ENCODE peak calls at places on chromosomes 3 and 15, in nine cellular contexts. Z is fibroblast of the conjunctiva; Q is AG20443; O is activated naive CD8-positive, alpha-beta T cell treated with anti-CD3 and anti-CD28 coated beads, Interleukin-2, amount 50 U/mL, for 16 hours; C is cortex of kidney; G is NCI-H82; P is colonic mucosa; M is tibial artery; W is NAMALWA. E is an unnamed sample.

GRCh38 chr3:118850687-118851086 is 184.0 kb downstream of the IGSF11 start:
- DNase-seq in G (no peak), Z (no peak), C (no peak), O (no peak), M (no peak), W (no peak), Q (no peak), P (no peak), E (no peak)

GRCh38 chr3:59052803-59053411 is 3.1 kb upstream of the CFAP20DC start:
- DNase-seq in Z (peak), M (no peak), P (peak), G (peak), Q (peak), C (no peak), W (peak), O (no peak), E (peak)

GRCh38 chr15:41494922-41495735 is 1.5 kb downstream of the ITPKA start:
- DNase-seq in M (no peak), G (peak), W (peak), Z (no peak), Q (no peak), O (no peak), C (no peak), P (peak), E (no peak)

GRCh38 chr15:40313531-40314398 is 6.0 kb upstream of the PLCB2 start:
- DNase-seq in M (peak), G (peak), Q (peak), Z (no peak), C (no peak), O (no peak), P (peak), W (peak), E (peak)

GRCh38 chr3:12345141-12345561 is 56.3 kb downstream of the PPARG start:
- DNase-seq in C (no peak), Q (peak), Z (no peak), W (no peak), O (no peak), P (no peak), M (no peak), G (no peak), E (no peak)

GRCh38 chr3:15983693-15984092 is 185.9 kb upstream of the ANKRD28 start:
- DNase-seq in C (no peak), Q (no peak), Z (no peak), O (no peak), G (no peak), M (no peak), W (no peak), P (no peak), E (no peak)

GRCh38 chr3:168585544-168585943 is 489.8 kb upstream of the GOLIM4 start:
- DNase-seq in G (no peak), M (no peak), Q (no peak), P (no peak), O (no peak), W (no peak), C (no peak), Z (no peak), E (peak)

GRCh38 chr15:31162721-31163510 is 61.4 kb upstream of the TRPM1 start:
- DNase-seq in O (no peak), C (no peak), M (no peak), W (no peak), Q (peak), P (no peak), G (no peak), Z (no peak), E (no peak)

GRCh38 chr15:65411470-65412071 is 11.2 kb downstream of the IGDCC4 start:
- DNase-seq in P (no peak), C (no peak), Z (no peak), Q (no peak), W (no peak), G (peak), M (no peak), O (no peak), E (no peak)

GRCh38 chr15:42727740-42728355 is 9.1 kb downstream of the CDAN1 start:
- DNase-seq in P (no peak), C (no peak), Z (no peak), W (no peak), M (no peak), G (no peak), Q (no peak), O (no peak), E (peak)

GRCh38 chr15:99096173-99096893 is 8.5 kb upstream of the SYNM start:
- DNase-seq in M (no peak), P (no peak), C (no peak), W (no peak), Z (no peak), G (no peak), Q (no peak), O (no peak), E (no peak)

GRCh38 chr3:72998489-72998888 is 1.9 kb downstream of the PPP4R2 start:
- DNase-seq in Z (no peak), G (no peak), M (no peak), W (no peak), Q (no peak), O (no peak), P (no peak), C (no peak), E (no peak)

GRCh38 chr3:77668398-77668797 is 628.5 kb downstream of the ROBO2 start:
- DNase-seq in W (no peak), M (no peak), Z (no peak), O (no peak), G (peak), P (no peak), C (no peak), Q (no peak), E (no peak)

GRCh38 chr3:132228923-132229322 is 88.3 kb upstream of the ACP3 start:
- DNase-seq in M (no peak), W (peak), Z (no peak), G (no peak), C (no peak), Q (no peak), P (no peak), O (no peak), E (peak)

GRCh38 chr3:175310046-175310445 is 450.9 kb downstream of the NAALADL2 start:
- DNase-seq in P (no peak), Z (no peak), C (no peak), M (no peak), Q (no peak), W (no peak), G (no peak), O (no peak), E (no peak)

GRCh38 chr3:157398598-157398997 is 38.1 kb upstream of the PTX3 start:
- DNase-seq in C (no peak), W (no peak), Q (no peak), M (no peak), Z (no peak), G (no peak), O (no peak), P (no peak), E (no peak)

GRCh38 chr3:99637381-99638111 is 848 bp upstream of the COL8A1 start:
- DNase-seq in P (no peak), M (peak), Q (peak), Z (peak), O (no peak), C (no peak), G (peak), W (no peak), E (no peak)

GRCh38 chr3:129491794-129492193 is 36.6 kb upstream of the RHO start:
- DNase-seq in Q (no peak), W (no peak), G (no peak), C (no peak), P (no peak), O (no peak), Z (peak), M (no peak), E (no peak)

GRCh38 chr15:38996111-38996541 is 431.5 kb upstream of the RASGRP1 start:
- DNase-seq in M (no peak), O (no peak), P (no peak), Z (peak), Q (peak), C (no peak), W (no peak), G (no peak), E (no peak)

GRCh38 chr3:130508970-130509369 is 8.0 kb upstream of the COL6A6 start:
- DNase-seq in O (no peak), Z (no peak), W (no peak), P (peak), G (peak), Q (peak), C (no peak), M (no peak), E (no peak)

GRCh38 chr15:64883997-64884511 is 27.6 kb upstream of the ANKDD1A start:
- DNase-seq in M (peak), C (no peak), W (no peak), Z (no peak), O (peak), G (peak), P (peak), Q (peak), E (peak)

GRCh38 chr15:22866066-22866465 is 27.6 kb downstream of the NIPA2 start:
- DNase-seq in W (no peak), G (no peak), M (no peak), Z (no peak), Q (no peak), O (no peak), P (no peak), C (no peak), E (no peak)

GRCh38 chr3:107845355-107846281 is 245.2 kb downstream of the CD47 start:
- DNase-seq in P (no peak), Q (peak), W (no peak), M (no peak), O (no peak), Z (no peak), C (no peak), G (no peak), E (no peak)

GRCh38 chr15:69730281-69731235 is 277.9 kb downstream of the RPLP1 start:
- DNase-seq in M (no peak), P (no peak), W (no peak), Q (no peak), G (peak), O (no peak), Z (no peak), C (no peak), E (no peak)

GRCh38 chr15:56916825-56917477 is 1.5 kb upstream of the TCF12 start:
- DNase-seq in W (no peak), O (no peak), C (no peak), G (no peak), Z (no peak), P (no peak), M (no peak), Q (no peak), E (peak)

GRCh38 chr3:159482241-159483031 is 506.2 kb upstream of the IL12A start:
- DNase-seq in Q (no peak), G (peak), W (no peak), P (no peak), O (no peak), M (no peak), C (no peak), Z (no peak), E (peak)

E was measured in NCI-H69.